ENCODE peak calls at places on chromosome 16, in ten cellular contexts. One of them, this sample, is unnamed.

GRCh38 chr16:19809121-19809635 is 75.5 kb downstream of the GPRC5B start:
- DNase-seq in AG09309: no peak
- DNase-seq in A549: no peak
- DNase-seq in neural crest cell: no peak
- DNase-seq in lower leg skin: no peak
- DNase-seq in stomach: peak; percentile 56
- DNase-seq in AG04450: no peak
- DNase-seq in dorsolateral prefrontal cortex: no peak
- DNase-seq in epithelial cell of esophagus: no peak
- DNase-seq in cardiac fibroblast: no peak
- DNase-seq in this sample: no peak

GRCh38 chr16:25109643-25110042 is 1.9 kb upstream of the LCMT1 start:
- DNase-seq in AG09309: peak; percentile 86
- DNase-seq in A549: peak; percentile 78
- DNase-seq in neural crest cell: no peak
- DNase-seq in lower leg skin: no peak
- DNase-seq in stomach: no peak
- DNase-seq in AG04450: peak; percentile 91
- DNase-seq in dorsolateral prefrontal cortex: no peak
- DNase-seq in epithelial cell of esophagus: peak; percentile 97
- DNase-seq in cardiac fibroblast: peak; percentile 91
- DNase-seq in this sample: no peak

GRCh38 chr16:57299009-57299718 is 14.7 kb upstream of the PLLP start:
- DNase-seq in AG09309: no peak
- DNase-seq in A549: peak; percentile 80
- DNase-seq in neural crest cell: peak; percentile 47
- DNase-seq in lower leg skin: peak; percentile 93
- DNase-seq in stomach: peak; percentile 40
- DNase-seq in AG04450: peak; percentile 20
- DNase-seq in dorsolateral prefrontal cortex: no peak
- DNase-seq in epithelial cell of esophagus: peak; percentile 75
- DNase-seq in cardiac fibroblast: no peak
- DNase-seq in this sample: no peak

GRCh38 chr16:77450790-77451487 is 16.1 kb upstream of the ADAMTS18 start:
- DNase-seq in AG09309: no peak
- DNase-seq in A549: no peak
- DNase-seq in neural crest cell: no peak
- DNase-seq in lower leg skin: no peak
- DNase-seq in stomach: no peak
- DNase-seq in AG04450: no peak
- DNase-seq in dorsolateral prefrontal cortex: no peak
- DNase-seq in epithelial cell of esophagus: no peak
- DNase-seq in cardiac fibroblast: no peak
- DNase-seq in this sample: no peak

GRCh38 chr16:57508084-57508425 is 21.8 kb upstream of the DOK4 start:
- DNase-seq in AG09309: no peak
- DNase-seq in A549: no peak
- DNase-seq in neural crest cell: no peak
- DNase-seq in lower leg skin: no peak
- DNase-seq in stomach: no peak
- DNase-seq in AG04450: no peak
- DNase-seq in dorsolateral prefrontal cortex: no peak
- DNase-seq in epithelial cell of esophagus: no peak
- DNase-seq in cardiac fibroblast: no peak
- DNase-seq in this sample: no peak

GRCh38 chr16:53756329-53756996 is 52.5 kb downstream of the FTO start:
- DNase-seq in AG09309: no peak
- DNase-seq in A549: no peak
- DNase-seq in neural crest cell: no peak
- DNase-seq in lower leg skin: no peak
- DNase-seq in stomach: no peak
- DNase-seq in AG04450: no peak
- DNase-seq in dorsolateral prefrontal cortex: no peak
- DNase-seq in epithelial cell of esophagus: no peak
- DNase-seq in cardiac fibroblast: peak; percentile 30
- DNase-seq in this sample: no peak

GRCh38 chr16:3528406-3528805 is 27.6 kb downstream of the CLUAP1 start:
- DNase-seq in AG09309: no peak
- DNase-seq in A549: no peak
- DNase-seq in neural crest cell: no peak
- DNase-seq in lower leg skin: peak; percentile 15
- DNase-seq in stomach: no peak
- DNase-seq in AG04450: no peak
- DNase-seq in dorsolateral prefrontal cortex: no peak
- DNase-seq in epithelial cell of esophagus: no peak
- DNase-seq in cardiac fibroblast: no peak
- DNase-seq in this sample: no peak

GRCh38 chr16:66358231-66358630 is 8.3 kb upstream of the CDH5 start:
- DNase-seq in AG09309: no peak
- DNase-seq in A549: no peak
- DNase-seq in neural crest cell: no peak
- DNase-seq in lower leg skin: no peak
- DNase-seq in stomach: no peak
- DNase-seq in AG04450: no peak
- DNase-seq in dorsolateral prefrontal cortex: no peak
- DNase-seq in epithelial cell of esophagus: peak; percentile 81
- DNase-seq in cardiac fibroblast: no peak
- DNase-seq in this sample: no peak

GRCh38 chr16:28107232-28107631 is 43.7 kb upstream of the GSG1L start:
- DNase-seq in AG09309: no peak
- DNase-seq in A549: no peak
- DNase-seq in neural crest cell: no peak
- DNase-seq in lower leg skin: no peak
- DNase-seq in stomach: no peak
- DNase-seq in AG04450: no peak
- DNase-seq in dorsolateral prefrontal cortex: no peak
- DNase-seq in epithelial cell of esophagus: peak; percentile 51
- DNase-seq in cardiac fibroblast: no peak
- DNase-seq in this sample: no peak

GRCh38 chr16:65061935-65062334 is 59.9 kb downstream of the CDH11 start:
- DNase-seq in AG09309: no peak
- DNase-seq in A549: no peak
- DNase-seq in neural crest cell: no peak
- DNase-seq in lower leg skin: no peak
- DNase-seq in stomach: no peak
- DNase-seq in AG04450: no peak
- DNase-seq in dorsolateral prefrontal cortex: no peak
- DNase-seq in epithelial cell of esophagus: no peak
- DNase-seq in cardiac fibroblast: no peak
- DNase-seq in this sample: no peak

GRCh38 chr16:68033101-68033500 is 10.0 kb downstream of the DUS2 start:
- DNase-seq in AG09309: no peak
- DNase-seq in A549: no peak
- DNase-seq in neural crest cell: no peak
- DNase-seq in lower leg skin: no peak
- DNase-seq in stomach: no peak
- DNase-seq in AG04450: no peak
- DNase-seq in dorsolateral prefrontal cortex: no peak
- DNase-seq in epithelial cell of esophagus: no peak
- DNase-seq in cardiac fibroblast: no peak
- DNase-seq in this sample: no peak

GRCh38 chr16:66508261-66508913 is 41.5 kb downstream of the TK2 start:
- DNase-seq in AG09309: no peak
- DNase-seq in A549: peak; percentile 75
- DNase-seq in neural crest cell: no peak
- DNase-seq in lower leg skin: peak; percentile 83
- DNase-seq in stomach: peak; percentile 37
- DNase-seq in AG04450: no peak
- DNase-seq in dorsolateral prefrontal cortex: no peak
- DNase-seq in epithelial cell of esophagus: peak; percentile 98
- DNase-seq in cardiac fibroblast: peak; percentile 77
- DNase-seq in this sample: no peak

GRCh38 chr16:87728026-87728425 is 37.8 kb downstream of the KLHDC4 start:
- DNase-seq in AG09309: no peak
- DNase-seq in A549: no peak
- DNase-seq in neural crest cell: no peak
- DNase-seq in lower leg skin: no peak
- DNase-seq in stomach: no peak
- DNase-seq in AG04450: no peak
- DNase-seq in dorsolateral prefrontal cortex: no peak
- DNase-seq in epithelial cell of esophagus: no peak
- DNase-seq in cardiac fibroblast: peak; percentile 20
- DNase-seq in this sample: no peak

GRCh38 chr16:71895679-71896385 is 501 bp downstream of the IST1 start:
- DNase-seq in AG09309: no peak
- DNase-seq in A549: peak; percentile 61
- DNase-seq in neural crest cell: no peak
- DNase-seq in lower leg skin: peak; percentile 92
- DNase-seq in stomach: peak; percentile 37
- DNase-seq in AG04450: no peak
- DNase-seq in dorsolateral prefrontal cortex: no peak
- DNase-seq in epithelial cell of esophagus: peak; percentile 52
- DNase-seq in cardiac fibroblast: peak; percentile 57
- DNase-seq in this sample: no peak

GRCh38 chr16:49473773-49474172 is 100.2 kb downstream of the C16orf78 start:
- DNase-seq in AG09309: no peak
- DNase-seq in A549: no peak
- DNase-seq in neural crest cell: no peak
- DNase-seq in lower leg skin: peak; percentile 48
- DNase-seq in stomach: peak; percentile 14
- DNase-seq in AG04450: no peak
- DNase-seq in dorsolateral prefrontal cortex: no peak
- DNase-seq in epithelial cell of esophagus: no peak
- DNase-seq in cardiac fibroblast: no peak
- DNase-seq in this sample: no peak

GRCh38 chr16:70453891-70454220 is 539 bp upstream of the FCSK start:
- DNase-seq in AG09309: no peak
- DNase-seq in A549: peak; percentile 67
- DNase-seq in neural crest cell: peak; percentile 27
- DNase-seq in lower leg skin: no peak
- DNase-seq in stomach: no peak
- DNase-seq in AG04450: no peak
- DNase-seq in dorsolateral prefrontal cortex: no peak
- DNase-seq in epithelial cell of esophagus: peak; percentile 43
- DNase-seq in cardiac fibroblast: no peak
- DNase-seq in this sample: no peak

GRCh38 chr16:49604602-49605001 is 231.0 kb downstream of the C16orf78 start:
- DNase-seq in AG09309: no peak
- DNase-seq in A549: no peak
- DNase-seq in neural crest cell: no peak
- DNase-seq in lower leg skin: peak; percentile 53
- DNase-seq in stomach: no peak
- DNase-seq in AG04450: no peak
- DNase-seq in dorsolateral prefrontal cortex: no peak
- DNase-seq in epithelial cell of esophagus: no peak
- DNase-seq in cardiac fibroblast: no peak
- DNase-seq in this sample: no peak

GRCh38 chr16:48556913-48557351 is 53.0 kb downstream of the N4BP1 start:
- DNase-seq in AG09309: peak; percentile 23
- DNase-seq in A549: no peak
- DNase-seq in neural crest cell: no peak
- DNase-seq in lower leg skin: no peak
- DNase-seq in stomach: no peak
- DNase-seq in AG04450: peak; percentile 49
- DNase-seq in dorsolateral prefrontal cortex: no peak
- DNase-seq in epithelial cell of esophagus: peak; percentile 65
- DNase-seq in cardiac fibroblast: peak; percentile 45
- DNase-seq in this sample: no peak

DNA sequence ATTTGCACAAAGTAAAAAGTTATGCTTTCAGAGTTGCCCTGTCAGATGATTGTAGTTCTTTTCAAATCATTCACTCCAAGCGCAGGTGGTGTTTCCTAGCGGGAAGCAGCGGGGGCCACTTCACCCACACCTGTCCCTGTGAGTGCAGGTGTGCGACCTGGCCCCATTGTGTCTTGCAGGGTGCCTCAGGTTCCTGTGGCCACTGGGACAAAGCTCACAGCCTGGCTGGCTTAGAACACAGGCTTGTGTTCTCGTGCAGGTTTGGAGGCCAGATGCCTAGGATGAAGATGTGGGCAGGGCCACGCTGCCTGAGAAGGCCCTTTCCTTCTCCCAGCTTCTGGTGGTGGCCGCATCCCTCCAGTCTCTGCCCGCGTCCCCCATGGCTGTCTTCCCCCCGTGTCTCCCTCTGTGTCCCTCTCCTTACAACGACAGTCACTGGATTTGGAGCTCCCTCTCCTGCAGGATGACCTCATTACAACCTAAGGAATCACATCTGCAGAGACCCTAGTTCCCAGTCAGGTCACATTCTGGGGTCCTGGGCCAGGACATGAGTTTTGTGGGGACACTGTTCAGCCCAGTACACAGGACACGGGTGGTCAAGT is 90.5 kb downstream of the NPIPB11 start:
- DNase-seq in AG09309: no peak
- DNase-seq in A549: no peak
- DNase-seq in neural crest cell: no peak
- DNase-seq in lower leg skin: peak; percentile 75
- DNase-seq in stomach: no peak
- DNase-seq in AG04450: no peak
- DNase-seq in dorsolateral prefrontal cortex: no peak
- DNase-seq in epithelial cell of esophagus: no peak
- DNase-seq in cardiac fibroblast: no peak
- DNase-seq in this sample: no peak
- TF ChIP-seq CTCF in AG09309: no peak
- TF ChIP-seq CTCF in A549: peak; percentile 52
- TF ChIP-seq CTCF in neural crest cell: peak; percentile 22
- TF ChIP-seq CTCF in lower leg skin: no peak
- TF ChIP-seq CTCF in stomach: no peak
- TF ChIP-seq CTCF in AG04450: no peak
- TF ChIP-seq CTCF in dorsolateral prefrontal cortex: no peak
- TF ChIP-seq CTCF in epithelial cell of esophagus: no peak
- TF ChIP-seq CTCF in cardiac fibroblast: no peak
- TF ChIP-seq CTCF in this sample: no peak

GRCh38 chr16:85753976-85754375 is 3.1 kb upstream of the C16orf74 start:
- DNase-seq in AG09309: no peak
- DNase-seq in A549: no peak
- DNase-seq in neural crest cell: no peak
- DNase-seq in lower leg skin: no peak
- DNase-seq in stomach: no peak
- DNase-seq in AG04450: no peak
- DNase-seq in dorsolateral prefrontal cortex: no peak
- DNase-seq in epithelial cell of esophagus: no peak
- DNase-seq in cardiac fibroblast: no peak
- DNase-seq in this sample: no peak
- TF ChIP-seq CTCF in AG09309: no peak
- TF ChIP-seq CTCF in A549: no peak
- TF ChIP-seq CTCF in neural crest cell: no peak
- TF ChIP-seq CTCF in lower leg skin: no peak
- TF ChIP-seq CTCF in stomach: no peak
- TF ChIP-seq CTCF in AG04450: no peak
- TF ChIP-seq CTCF in dorsolateral prefrontal cortex: no peak
- TF ChIP-seq CTCF in epithelial cell of esophagus: no peak
- TF ChIP-seq CTCF in cardiac fibroblast: no peak
- TF ChIP-seq CTCF in this sample: no peak

GRCh38 chr16:2009791-2010510 is at the start of gene ZNF598:
- DNase-seq in AG09309: peak; percentile 41
- DNase-seq in A549: peak; percentile 84
- DNase-seq in neural crest cell: peak; percentile 62
- DNase-seq in lower leg skin: peak; percentile 94
- DNase-seq in stomach: peak; percentile 86
- DNase-seq in AG04450: no peak
- DNase-seq in dorsolateral prefrontal cortex: peak; percentile 69
- DNase-seq in epithelial cell of esophagus: peak; percentile 89
- DNase-seq in cardiac fibroblast: peak; percentile 90
- DNase-seq in this sample: peak; percentile 84
- TF ChIP-seq CTCF in AG09309: no peak
- TF ChIP-seq CTCF in A549: no peak
- TF ChIP-seq CTCF in neural crest cell: peak; percentile 23
- TF ChIP-seq CTCF in lower leg skin: no peak
- TF ChIP-seq CTCF in stomach: no peak
- TF ChIP-seq CTCF in AG04450: no peak
- TF ChIP-seq CTCF in dorsolateral prefrontal cortex: no peak
- TF ChIP-seq CTCF in epithelial cell of esophagus: no peak
- TF ChIP-seq CTCF in cardiac fibroblast: no peak
- TF ChIP-seq CTCF in this sample: no peak

GRCh38 chr16:527015-527903 is at the start of gene CAPN15:
- DNase-seq in AG09309: peak; percentile 44
- DNase-seq in A549: peak; percentile 61
- DNase-seq in neural crest cell: peak; percentile 83
- DNase-seq in lower leg skin: peak; percentile 97
- DNase-seq in stomach: peak; percentile 90
- DNase-seq in AG04450: peak; percentile 56
- DNase-seq in dorsolateral prefrontal cortex: peak; percentile 74
- DNase-seq in epithelial cell of esophagus: peak; percentile 84
- DNase-seq in cardiac fibroblast: peak; percentile 95
- DNase-seq in this sample: peak; percentile 86
- TF ChIP-seq CTCF in AG09309: peak; percentile 3
- TF ChIP-seq CTCF in A549: no peak
- TF ChIP-seq CTCF in neural crest cell: peak; percentile 48
- TF ChIP-seq CTCF in lower leg skin: no peak
- TF ChIP-seq CTCF in stomach: peak; percentile 70
- TF ChIP-seq CTCF in AG04450: peak; percentile 2
- TF ChIP-seq CTCF in dorsolateral prefrontal cortex: peak; percentile 21
- TF ChIP-seq CTCF in epithelial cell of esophagus: no peak
- TF ChIP-seq CTCF in cardiac fibroblast: peak; percentile 2
- TF ChIP-seq CTCF in this sample: no peak

This sample was measured in natural killer cell.